ENCODE peak calls at places on chromosomes 4 and X, in nine cellular contexts. W is HL-60; V is dorsolateral prefrontal cortex; X is stimulated activated CD8-positive, alpha-beta memory T cell treated with anti-CD3 and anti-CD28 coated beads, Interleukin-15, amount 100 ng/mL, for 24 hours; A is HEK293T; N is AML-193; I is activated T-helper 1 cell treated with anti-CD3 and anti-CD28 coated beads, Interleukin-2, amount 50 U/mL, for 16 hours; B is substantia nigra; U is neural crest cell. C is an unnamed sample.

GRCh38 chr4:11073621-11074051 is 355.1 kb downstream of the HS3ST1 start:
- DNase-seq in A (no peak), U (no peak), W (no peak), I (no peak), X (no peak), N (no peak), B (no peak), V (no peak), C (peak; percentile 50)

GRCh38 chrX:152989292-152989658 is 4.6 kb downstream of the PNMA5 start:
- DNase-seq in I (no peak), B (no peak), A (no peak), N (no peak), U (no peak), V (no peak), X (no peak), W (peak; percentile 26), C (no peak)

GRCh38 chr4:108247511-108248088 is 78.9 kb upstream of the LEF1 start:
- DNase-seq in B (no peak), X (no peak), U (no peak), V (no peak), W (no peak), I (no peak), A (peak; percentile 72), N (no peak), C (no peak)

GRCh38 chrX:12548746-12549145 is 242.5 kb upstream of the PRPS2 start:
- DNase-seq in I (no peak), N (no peak), A (peak; percentile 17), X (no peak), B (no peak), U (peak; percentile 12), V (no peak), W (peak; percentile 4), C (no peak)

GRCh38 chrX:295136-295535 is 14.0 kb downstream of the PLCXD1 start:
- DNase-seq in N (no peak), U (no peak), V (no peak), W (no peak), B (no peak), X (no peak), I (no peak), A (no peak), C (no peak)

GRCh38 chr4:106306561-106306960 is 9.4 kb downstream of the TBCK start:
- DNase-seq in U (no peak), B (no peak), N (no peak), W (no peak), V (no peak), I (no peak), A (no peak), X (no peak), C (no peak)

GRCh38 chr4:6389426-6389825 is 83.0 kb downstream of the PPP2R2C start:
- DNase-seq in V (no peak), I (no peak), B (no peak), X (no peak), W (no peak), U (no peak), N (no peak), A (no peak), C (no peak)

GRCh38 chr4:76235915-76236314 is 15.6 kb upstream of the FAM47E start:
- DNase-seq in W (no peak), N (no peak), V (no peak), A (no peak), U (no peak), X (no peak), B (no peak), I (no peak), C (no peak)

GRCh38 chrX:84078991-84079390 is 109.0 kb downstream of the RPS6KA6 start:
- DNase-seq in A (no peak), N (no peak), I (no peak), B (no peak), V (no peak), X (no peak), U (no peak), W (no peak), C (no peak)

GRCh38 chr4:37827802-37828321 is 1.4 kb downstream of the PGM2 start:
- DNase-seq in U (no peak), N (no peak), I (no peak), B (no peak), W (no peak), X (no peak), A (no peak), V (no peak), C (no peak)

GRCh38 chr4:162838671-162839070 is 328.0 kb downstream of the NAF1 start:
- DNase-seq in V (no peak), B (no peak), X (no peak), I (no peak), U (no peak), N (no peak), A (no peak), W (no peak), C (no peak)

GRCh38 chr4:5635826-5636196 is 72.5 kb downstream of the EVC2 start:
- DNase-seq in X (no peak), N (no peak), U (no peak), W (no peak), V (no peak), A (no peak), B (no peak), I (no peak), C (no peak)

GRCh38 chrX:69133561-69134542 is 31.4 kb downstream of the PJA1 start:
- DNase-seq in B (no peak), N (no peak), V (no peak), U (peak; percentile 33), X (no peak), W (no peak), I (no peak), A (peak; percentile 81), C (no peak)

GRCh38 chr4:105126311-105127153 is 20.1 kb upstream of the TET2 start:
- DNase-seq in A (no peak), X (no peak), V (no peak), W (no peak), N (no peak), U (no peak), I (no peak), B (no peak), C (no peak)

GRCh38 chr4:120723986-120724385 is 198.5 kb downstream of the PRDM5 start:
- DNase-seq in A (no peak), I (no peak), X (no peak), N (no peak), U (no peak), V (no peak), B (no peak), W (no peak), C (no peak)

GRCh38 chrX:47501226-47502071 is 18.4 kb upstream of the ZNF41 start:
- DNase-seq in U (no peak), V (no peak), N (no peak), W (no peak), A (no peak), B (no peak), I (no peak), X (no peak), C (no peak)

GRCh38 chr4:78568640-78569261 is 17.2 kb downstream of the ANXA3 start:
- DNase-seq in W (no peak), N (no peak), B (no peak), X (no peak), V (no peak), A (no peak), U (no peak), I (no peak), C (no peak)

GRCh38 chr4:110088670-110089069 is 109.7 kb downstream of the ELOVL6 start:
- DNase-seq in A (no peak), U (no peak), N (no peak), X (no peak), B (no peak), V (no peak), W (no peak), I (no peak), C (no peak)

GRCh38 chr4:56505269-56506109 is at the start of gene ARL9:
- DNase-seq in N (no peak), V (peak; percentile 62), X (peak; percentile 31), I (peak; percentile 39), B (no peak), U (peak; percentile 33), A (no peak), W (no peak), C (no peak)

GRCh38 chrX:71282514-71283408 is 674 bp upstream of the NONO start:
- DNase-seq in A (no peak), I (no peak), V (no peak), N (peak; percentile 71), W (no peak), B (no peak), X (peak; percentile 22), U (no peak), C (no peak)

GRCh38 chr4:161522031-161522430 is 641.8 kb downstream of the FSTL5 start:
- DNase-seq in N (no peak), A (no peak), V (no peak), B (no peak), I (no peak), W (no peak), X (no peak), U (no peak), C (no peak)

GRCh38 chr4:185895351-185895750 is 83.4 kb upstream of the SORBS2 start:
- DNase-seq in V (no peak), X (no peak), N (no peak), W (no peak), I (no peak), U (no peak), B (no peak), A (no peak), C (no peak)

GRCh38 chr4:6576512-6576911 is 1.5 kb downstream of the MAN2B2 start:
- DNase-seq in A (no peak), N (no peak), I (no peak), U (no peak), B (no peak), W (no peak), V (no peak), X (no peak), C (no peak)

GRCh38 chr4:139229534-139230039 is 50.4 kb downstream of the MGARP start:
- DNase-seq in V (no peak), N (peak; percentile 68), U (no peak), X (no peak), W (peak; percentile 29), A (peak; percentile 54), B (no peak), I (no peak), C (no peak)

GRCh38 chrX:63718010-63718694 is 66.9 kb downstream of the ARHGEF9 start:
- DNase-seq in X (no peak), U (no peak), N (no peak), I (no peak), W (no peak), V (no peak), A (no peak), B (no peak), C (no peak)

GRCh38 chr4:189974056-189974455 is 33.4 kb downstream of the FRG1 start:
- DNase-seq in A (no peak), U (no peak), N (no peak), X (no peak), V (no peak), W (no peak), B (no peak), I (no peak), C (no peak)

GRCh38 chr4:45910511-45910910 is 213.3 kb downstream of the GABRG1 start:
- DNase-seq in W (no peak), U (no peak), B (no peak), I (no peak), V (no peak), X (no peak), N (no peak), A (no peak), C (no peak)

GRCh38 chrX:15973941-15974340 is 119.3 kb upstream of the AP1S2 start:
- DNase-seq in N (peak; percentile 13), W (peak; percentile 43), V (no peak), A (no peak), B (no peak), I (no peak), U (no peak), X (no peak), C (peak; percentile 21)

GRCh38 chr4:181952478-181952877 is 290.7 kb upstream of the TENM3 start:
- DNase-seq in W (no peak), A (no peak), I (no peak), N (no peak), V (no peak), U (no peak), X (no peak), B (no peak), C (no peak)